ENCODE peak calls at places on chromosomes 6 and 20, in five cellular contexts. L is epithelial cell of prostate, A is H1, I is SJSA1, N is fibroblast of the aortic adventitia. P is an unnamed sample.

GRCh38 chr6:7215140-7215539 is 97.9 kb downstream of the SSR1 start:
- DNase-seq in L (no peak), N (no peak), A (no peak), I (peak; percentile 45), P (peak; percentile 27)

GRCh38 chr20:31871602-31871954 is 1.1 kb downstream of the TTLL9 start:
- DNase-seq in A (no peak), L (no peak), N (no peak), I (no peak), P (no peak)

GRCh38 chr6:166767191-166767590 is 140.1 kb upstream of the RPS6KA2 start:
- DNase-seq in I (no peak), L (no peak), A (no peak), N (no peak), P (no peak)

GRCh38 chr6:134436281-134436815 is 118.4 kb upstream of the SGK1 start:
- DNase-seq in L (peak; percentile 92), I (peak; percentile 96), A (no peak), N (peak; percentile 96), P (peak; percentile 97)

GRCh38 chr20:21571841-21572690 is 58.2 kb upstream of the NKX2-2 start:
- DNase-seq in A (no peak), I (peak; percentile 9), N (peak; percentile 20), L (no peak), P (peak; percentile 1)

GRCh38 chr6:117600008-117600743 is 2.1 kb downstream of the GOPC start:
- DNase-seq in L (no peak), A (no peak), N (peak; percentile 25), I (no peak), P (peak; percentile 13)

GRCh38 chr6:34527751-34528670 is 28.1 kb downstream of the SPDEF start:
- DNase-seq in N (no peak), I (no peak), L (no peak), A (no peak), P (no peak)

GRCh38 chr6:9204171-9204570 is 768.8 kb upstream of the SLC35B3 start:
- DNase-seq in A (no peak), I (peak; percentile 22), L (peak; percentile 43), N (peak; percentile 54), P (peak; percentile 87)

GRCh38 chr20:41143354-41143753 is 6.0 kb downstream of the PLCG1 start:
- DNase-seq in I (no peak), L (no peak), N (no peak), A (no peak), P (no peak)

GRCh38 chr6:110232456-110232855 is 52.2 kb downstream of the CDC40 start:
- DNase-seq in L (no peak), N (peak; percentile 72), A (no peak), I (peak; percentile 37), P (no peak)

GRCh38 chr20:63342561-63343459 is 18.3 kb downstream of the CHRNA4 start:
- DNase-seq in N (no peak), L (no peak), A (no peak), I (no peak), P (no peak)

GRCh38 chr20:57849126-57849867 is 139.5 kb upstream of the PMEPA1 start:
- DNase-seq in L (no peak), I (no peak), N (peak; percentile 21), A (no peak), P (no peak)

GRCh38 chr6:15596241-15596896 is 66.5 kb downstream of the DTNBP1 start:
- DNase-seq in N (no peak), L (no peak), A (no peak), I (no peak), P (no peak)

GRCh38 chr6:44826277-44826676 is 438.8 kb downstream of the CDC5L start:
- DNase-seq in I (no peak), N (no peak), A (no peak), L (no peak), P (no peak)

GRCh38 chr6:169340395-169340794 is 86.7 kb upstream of the THBS2 start:
- DNase-seq in L (peak; percentile 34), I (no peak), A (no peak), N (no peak), P (no peak)

GRCh38 chr6:82183642-82184282 is 63.8 kb downstream of the IBTK start:
- DNase-seq in A (no peak), L (no peak), I (no peak), N (no peak), P (no peak)

GRCh38 chr20:46206025-46206424 is 87.9 kb downstream of the CD40 start:
- DNase-seq in I (no peak), N (peak; percentile 52), L (no peak), A (no peak), P (no peak)

GRCh38 chr6:35391240-35391968 is 49.0 kb downstream of the PPARD start:
- DNase-seq in N (peak; percentile 97), A (no peak), L (peak; percentile 97), I (peak; percentile 87), P (peak; percentile 90)

GRCh38 chr6:26195376-26195923 is 108.2 kb downstream of the HFE start:
- DNase-seq in N (peak; percentile 98), I (peak; percentile 93), L (peak; percentile 77), A (no peak), P (peak; percentile 96)

GRCh38 chr6:42963855-42964605 is 3.5 kb downstream of the GNMT start:
- DNase-seq in N (peak; percentile 45), A (peak; percentile 64), I (peak; percentile 45), L (no peak), P (peak; percentile 35)

GRCh38 chr6:40308533-40309306 is 278.4 kb downstream of the LRFN2 start:
- DNase-seq in L (no peak), N (peak; percentile 40), A (peak; percentile 29), I (peak; percentile 27), P (peak; percentile 5)

GRCh38 chr6:147195987-147196386 is 8.2 kb upstream of the STXBP5 start:
- DNase-seq in I (no peak), L (no peak), N (no peak), A (no peak), P (no peak)